ENCODE peak calls at places on chromosomes 11 and 22, in six cellular contexts. J, D, F, Z, V and G are unnamed samples.

GRCh38 chr22:43777204-43777671 is 34.9 kb downstream of the EFCAB6 start:
- DNase-seq in J (peak), D (no peak), F (no peak), Z (peak), V (peak), G (no peak)

GRCh38 chr11:19565639-19566038 is 147.0 kb upstream of the NAV2 start:
- DNase-seq in J (no peak), D (no peak), F (no peak), Z (no peak), V (no peak), G (no peak)

GRCh38 chr22:43862074-43862881 is at the start of gene SULT4A1:
- DNase-seq in J (peak), D (no peak), F (no peak), Z (peak), V (peak), G (no peak)

GRCh38 chr11:289145-289705 is 299 bp downstream of the PGGHG start:
- DNase-seq in J (no peak), D (no peak), F (no peak), Z (no peak), V (no peak), G (peak)

GRCh38 chr22:49962012-49962750 is 1.6 kb downstream of the PIM3 start:
- DNase-seq in J (peak), D (peak), F (peak), Z (peak), V (peak), G (peak)

GRCh38 chr11:67586568-67587250 is 3.1 kb downstream of the GSTP1 start:
- DNase-seq in J (no peak), D (no peak), F (no peak), Z (no peak), V (no peak), G (no peak)

GRCh38 chr22:37571258-37571991 is 8.5 kb downstream of the LGALS2 start:
- DNase-seq in J (no peak), D (no peak), F (no peak), Z (no peak), V (peak), G (no peak)

GRCh38 chr11:93525601-93526000 is 17.6 kb downstream of the SMCO4 start:
- DNase-seq in J (peak), D (no peak), F (no peak), Z (peak), V (peak), G (no peak)

GRCh38 chr22:22021160-22021750 is 38.7 kb upstream of the TOP3B start:
- DNase-seq in J (no peak), D (no peak), F (no peak), Z (no peak), V (peak), G (no peak)

GRCh38 chr11:31798057-31799035 is 12.8 kb downstream of the PAX6 start:
- DNase-seq in J (no peak), D (no peak), F (no peak), Z (no peak), V (no peak), G (no peak)

GRCh38 chr22:45775062-45775461 is 103.4 kb downstream of the ATXN10 start:
- DNase-seq in J (no peak), D (no peak), F (no peak), Z (no peak), V (no peak), G (no peak)

GRCh38 chr22:23119492-23120414 is 22.0 kb downstream of the RSPH14 start:
- DNase-seq in J (no peak), D (peak), F (no peak), Z (no peak), V (no peak), G (no peak)

GRCh38 chr11:85723088-85723487 is 37.1 kb upstream of the CCDC89 start:
- DNase-seq in J (no peak), D (no peak), F (no peak), Z (no peak), V (peak), G (no peak)

GRCh38 chr11:105357764-105358163 is 218.2 kb upstream of the CARD18 start:
- DNase-seq in J (peak), D (no peak), F (no peak), Z (no peak), V (peak), G (no peak)

GRCh38 chr11:12683857-12684256 is 9.6 kb downstream of the TEAD1 start:
- DNase-seq in J (no peak), D (no peak), F (no peak), Z (peak), V (no peak), G (no peak)

GRCh38 chr11:35138949-35139881 is at the start of gene CD44:
- DNase-seq in J (peak), D (peak), F (peak), Z (peak), V (peak), G (peak)

GRCh38 chr22:37019309-37020191 is at the start of the genes MPST and TST:
- DNase-seq in J (peak), D (peak), F (peak), Z (peak), V (peak), G (peak)

GRCh38 chr11:18012314-18012905 is 437 bp downstream of the SERGEF start:
- DNase-seq in J (peak), D (no peak), F (no peak), Z (peak), V (peak), G (no peak)

GRCh38 chr11:124756033-124756752 is 4.1 kb upstream of the VSIG2 start:
- DNase-seq in J (no peak), D (no peak), F (no peak), Z (no peak), V (no peak), G (no peak)

GRCh38 chr22:17910561-17911311 is 113.6 kb downstream of the MICAL3 start:
- DNase-seq in J (peak), D (no peak), F (peak), Z (peak), V (peak), G (peak)

GRCh38 chr11:72446929-72447753 is 12.8 kb upstream of the CLPB start:
- DNase-seq in J (peak), D (no peak), F (no peak), Z (peak), V (peak), G (no peak)

GRCh38 chr22:37088750-37089408 is 20.6 kb downstream of the TMPRSS6 start:
- DNase-seq in J (no peak), D (no peak), F (no peak), Z (no peak), V (no peak), G (no peak)

GRCh38 chr22:45454260-45454659 is 40.8 kb downstream of the RIBC2 start:
- DNase-seq in J (peak), D (no peak), F (no peak), Z (peak), V (no peak), G (no peak)

GRCh38 chr11:5691963-5692358 is 2.4 kb downstream of the TRIM22 start:
- DNase-seq in J (no peak), D (no peak), F (no peak), Z (no peak), V (no peak), G (no peak)

GRCh38 chr11:120057595-120058581 is 80.0 kb downstream of the TRIM29 start:
- DNase-seq in J (peak), D (no peak), F (no peak), Z (no peak), V (peak), G (peak)

GRCh38 chr11:9953994-9954626 is 290.2 kb downstream of the SWAP70 start:
- DNase-seq in J (peak), D (no peak), F (no peak), Z (no peak), V (no peak), G (no peak)

GRCh38 chr22:38761202-38762162 is 5.7 kb upstream of the SUN2 start:
- DNase-seq in J (no peak), D (no peak), F (no peak), Z (no peak), V (peak), G (no peak)

GRCh38 chr22:30038219-30038618 is 42.0 kb upstream of the HORMAD2 start:
- DNase-seq in J (peak), D (no peak), F (peak), Z (no peak), V (peak), G (no peak)

GRCh38 chr11:64864473-64865285 is 13.7 kb downstream of the EHD1 start:
- DNase-seq in J (peak), D (no peak), F (no peak), Z (peak), V (peak), G (peak)

GRCh38 chr11:27350503-27350902 is 12.5 kb downstream of the CCDC34 start:
- DNase-seq in J (peak), D (no peak), F (no peak), Z (peak), V (no peak), G (no peak)

GRCh38 chr11:77322506-77322905 is 21.0 kb upstream of the GDPD4 start:
- DNase-seq in J (peak), D (no peak), F (peak), Z (peak), V (peak), G (no peak)

GRCh38 chr22:44723801-44724200 is 21.8 kb downstream of the PRR5 start:
- DNase-seq in J (peak), D (no peak), F (no peak), Z (peak), V (peak), G (no peak)

GRCh38 chr22:23187871-23188700 is 7.8 kb downstream of the BCR start:
- DNase-seq in J (no peak), D (no peak), F (no peak), Z (no peak), V (peak), G (no peak)

GRCh38 chr22:42163515-42163914 is 32.9 kb upstream of the CYP2D6 start:
- DNase-seq in J (no peak), D (no peak), F (no peak), Z (no peak), V (no peak), G (no peak)

GRCh38 chr11:109071712-109072524 is 350.1 kb upstream of the C11orf87 start:
- DNase-seq in J (peak), D (no peak), F (no peak), Z (peak), V (no peak), G (peak)

GRCh38 chr11:66491315-66491935 is 11.2 kb downstream of the DPP3 start:
- DNase-seq in J (no peak), D (no peak), F (no peak), Z (no peak), V (no peak), G (no peak)

GRCh38 chr11:73218106-73218829 is at the start of gene P2RY2:
- DNase-seq in J (peak), D (no peak), F (peak), Z (peak), V (peak), G (peak)

GRCh38 chr22:28112548-28113043 is 193.5 kb upstream of the PITPNB start:
- DNase-seq in J (peak), D (no peak), F (peak), Z (peak), V (peak), G (no peak)